ENCODE peak calls at places on chromosomes 6 and 20, in nine cellular contexts. J, F, E, T, D, I, G, C and V are unnamed samples. For H3K4me1, the result is how much of the 10 kb centered on the place peaks cover.

GRCh38 chr6:74050921-74051320 is 354.9 kb downstream of the CD109 start:
- DNase-seq in J (no peak), F (no peak), E (no peak), T (no peak), D (no peak), I (no peak), G (peak), C (no peak), V (no peak)

GRCh38 chr6:71040841-71041240 is 84.0 kb upstream of the B3GAT2 start:
- DNase-seq in J (no peak), F (no peak), E (no peak), T (no peak), D (no peak), I (no peak), G (no peak), C (no peak), V (no peak)

GRCh38 chr6:134138226-134138975 is 86.0 kb upstream of the SLC2A12 start:
- DNase-seq in J (no peak), F (no peak), E (no peak), T (peak), D (no peak), I (no peak), G (no peak), C (no peak), V (no peak)

GRCh38 chr20:35954907-35955251 is 577 bp upstream of the SCAND1 start:
- DNase-seq in J (no peak), F (no peak), E (peak), T (peak), D (peak), I (no peak), G (no peak), C (no peak), V (no peak)

GRCh38 chr6:140050232-140050995 is 676.0 kb upstream of the CITED2 start:
- DNase-seq in J (peak), F (peak), E (peak), T (peak), D (no peak), I (no peak), G (peak), C (no peak), V (peak)

GRCh38 chr6:30331981-30332380 is 5.3 kb downstream of the TRIM39 start:
- DNase-seq in J (no peak), F (no peak), E (no peak), T (no peak), D (no peak), I (no peak), G (no peak), C (no peak), V (no peak)

GRCh38 chr20:11777861-11778570 is 139.7 kb upstream of the BTBD3 start:
- DNase-seq in J (no peak), F (no peak), E (peak), T (peak), D (no peak), I (no peak), G (no peak), C (no peak), V (no peak)

GRCh38 chr6:152635949-152636674 is 1.1 kb downstream of the SYNE1 start:
- DNase-seq in J (peak), F (peak), E (peak), T (peak), D (no peak), I (no peak), G (peak), C (no peak), V (no peak)

GRCh38 chr6:106257195-106257594 is 68.4 kb downstream of the ATG5 start:
- DNase-seq in J (no peak), F (no peak), E (peak), T (no peak), D (no peak), I (no peak), G (no peak), C (no peak), V (peak)

GRCh38 chr6:32886674-32887383 is 32.8 kb downstream of the PSMB9 start:
- DNase-seq in J (peak), F (no peak), E (peak), T (peak), D (no peak), I (no peak), G (no peak), C (no peak), V (peak)

GRCh38 chr6:1417718-1418117 is 28.3 kb downstream of the FOXF2 start:
- DNase-seq in J (no peak), F (no peak), E (no peak), T (no peak), D (no peak), I (no peak), G (no peak), C (no peak), V (no peak)

DNA sequence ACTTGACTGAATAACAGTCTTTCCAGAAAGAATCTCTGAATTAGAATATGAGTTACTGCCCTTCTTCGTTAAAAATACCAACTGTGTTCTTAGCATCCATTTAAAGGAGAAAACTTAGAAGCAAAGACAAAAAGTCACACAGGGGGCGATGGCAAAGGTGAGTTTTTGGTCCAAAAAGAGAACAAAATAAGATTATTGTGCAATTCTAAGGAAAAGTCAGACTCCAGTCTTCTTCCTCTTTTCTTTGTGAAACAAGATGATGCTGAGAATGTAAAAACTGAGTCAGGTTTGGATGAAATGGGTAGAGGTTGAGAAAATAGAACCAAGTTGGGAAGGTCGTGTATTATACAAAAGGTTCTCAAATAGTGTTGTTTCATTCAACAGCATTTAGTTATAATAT is 1.6 kb downstream of the CYB5R4 start:
- DNase-seq in J (no peak), F (no peak), E (no peak), T (no peak), D (no peak), I (no peak), G (no peak), C (no peak), V (no peak)
- H3K4me3 ChIP-seq in J (peak), F (no peak), E (peak), T (no peak), D (peak), I (no peak), G (peak), C (no peak), V (no peak)

GRCh38 chr6:52391599-52391998 is 28.5 kb upstream of the EFHC1 start:
- DNase-seq in J (no peak), F (no peak), E (no peak), T (no peak), D (no peak), I (no peak), G (no peak), C (no peak), V (no peak)
- H3K4me1 ChIP-seq in J (under half), F (under half), E (under half), T (under half), D (half or more), I (under half), G (under half), C (under half), V (under half)

GRCh38 chr20:46058656-46059281 is 29.8 kb downstream of the SLC12A5 start:
- DNase-seq in J (no peak), F (peak), E (no peak), T (no peak), D (no peak), I (no peak), G (peak), C (peak), V (no peak)
- H3K4me3 ChIP-seq in J (peak), F (no peak), E (peak), T (no peak), D (peak), I (no peak), G (peak), C (no peak), V (no peak)

GRCh38 chr20:19327401-19327800 is 115.0 kb downstream of the SLC24A3 start:
- DNase-seq in J (no peak), F (no peak), E (no peak), T (no peak), D (no peak), I (no peak), G (no peak), C (no peak), V (peak)
- H3K4me1 ChIP-seq in J (under half), F (under half), E (under half), T (under half), D (under half), I (under half), G (under half), C (under half), V (under half)

DNA sequence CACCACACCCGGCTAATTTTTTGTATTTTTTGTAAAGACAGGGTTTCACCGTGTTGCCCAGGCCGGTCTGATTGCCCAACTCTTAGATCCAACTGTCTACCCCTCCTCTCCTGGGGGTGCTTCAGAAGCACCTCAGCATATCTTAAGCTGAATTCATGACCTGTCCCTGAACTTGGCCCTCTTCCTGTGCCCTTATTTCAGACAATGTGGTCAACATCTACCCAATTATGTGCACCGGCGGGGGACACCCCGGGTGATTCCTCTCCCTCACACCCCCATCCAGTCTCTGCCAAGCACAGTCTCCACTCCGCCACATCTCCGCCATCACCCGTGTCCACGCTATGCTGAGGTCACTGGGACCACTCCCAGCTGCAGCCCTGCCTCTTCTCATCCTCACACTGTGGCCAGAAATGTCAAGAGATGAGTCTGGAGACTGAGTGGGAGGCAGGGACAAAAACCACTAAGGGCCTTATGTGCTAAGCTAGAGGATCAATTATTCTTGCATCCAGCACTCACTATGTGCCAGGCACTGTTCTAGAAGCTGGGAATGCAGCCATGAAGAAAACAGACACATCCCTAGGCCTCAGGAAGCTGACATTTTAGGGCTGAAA is 111.9 kb downstream of the ARMC2 start:
- DNase-seq in J (peak), F (no peak), E (no peak), T (no peak), D (no peak), I (no peak), G (no peak), C (no peak), V (no peak)
- H3K4me3 ChIP-seq in J (no peak), F (no peak), E (no peak), T (no peak), D (no peak), I (no peak), G (no peak), C (no peak), V (no peak)

GRCh38 chr20:32040142-32040953 is 11.7 kb upstream of the HCK start:
- DNase-seq in J (peak), F (no peak), E (no peak), T (no peak), D (no peak), I (no peak), G (no peak), C (peak), V (no peak)

GRCh38 chr20:32051720-32052089 is 337 bp upstream of the HCK start:
- DNase-seq in J (no peak), F (no peak), E (no peak), T (no peak), D (no peak), I (no peak), G (no peak), C (no peak), V (no peak)

GRCh38 chr20:32050324-32050723 is 1.7 kb upstream of the HCK start:
- DNase-seq in J (no peak), F (no peak), E (no peak), T (no peak), D (no peak), I (no peak), G (no peak), C (no peak), V (no peak)

GRCh38 chr20:32050851-32051556 is 1.0 kb upstream of the HCK start:
- DNase-seq in J (peak), F (no peak), E (no peak), T (no peak), D (no peak), I (no peak), G (peak), C (no peak), V (no peak)

GRCh38 chr20:32045999-32046398 is 6.0 kb upstream of the HCK start:
- DNase-seq in J (no peak), F (no peak), E (no peak), T (no peak), D (no peak), I (no peak), G (no peak), C (no peak), V (no peak)
- H3K4me1 ChIP-seq in J (under half), F (under half), E (under half), T (under half), D (under half), I (under half), G (under half), C (under half), V (under half)

GRCh38 chr20:14335122-14335521 is 2.3 kb downstream of the FLRT3 start:
- DNase-seq in J (no peak), F (no peak), E (no peak), T (no peak), D (no peak), I (no peak), G (no peak), C (no peak), V (no peak)

GRCh38 chr20:14331671-14332070 is 5.7 kb downstream of the FLRT3 start:
- DNase-seq in J (no peak), F (peak), E (no peak), T (no peak), D (no peak), I (no peak), G (no peak), C (no peak), V (no peak)

GRCh38 chr20:14333734-14334133 is 3.7 kb downstream of the FLRT3 start:
- DNase-seq in J (no peak), F (no peak), E (no peak), T (no peak), D (no peak), I (no peak), G (no peak), C (no peak), V (no peak)

GRCh38 chr20:14334306-14334930 is 3.0 kb downstream of the FLRT3 start:
- DNase-seq in J (no peak), F (peak), E (peak), T (peak), D (no peak), I (no peak), G (peak), C (no peak), V (peak)

GRCh38 chr20:14332796-14333345 is 4.5 kb downstream of the FLRT3 start:
- DNase-seq in J (no peak), F (peak), E (no peak), T (no peak), D (no peak), I (no peak), G (no peak), C (no peak), V (no peak)
- H3K4me3 ChIP-seq in J (peak), F (peak), E (peak), T (no peak), D (no peak), I (no peak), G (no peak), C (no peak), V (peak)

DNA sequence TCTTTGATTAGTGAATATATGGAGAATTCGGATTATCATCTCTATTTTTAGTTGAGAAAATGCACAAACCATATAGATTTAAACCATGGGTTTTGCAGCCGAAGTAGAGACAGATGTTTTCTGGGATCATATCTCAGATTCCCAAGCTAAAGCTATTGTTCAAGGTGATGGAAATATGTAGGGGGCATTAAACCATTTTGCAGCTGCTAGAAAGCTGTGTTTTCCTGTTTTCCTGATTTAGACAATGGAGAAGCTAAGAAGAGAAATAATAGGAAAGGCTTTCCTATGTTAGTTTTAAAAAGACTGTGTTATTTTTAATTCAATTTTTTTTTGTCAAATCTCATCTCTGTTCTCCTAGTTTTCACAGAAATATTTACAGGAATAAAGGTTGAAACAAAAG is 6.2 kb downstream of the CD93 start:
- DNase-seq in J (no peak), F (no peak), E (no peak), T (no peak), D (no peak), I (no peak), G (no peak), C (no peak), V (no peak)
- H3K4me1 ChIP-seq in J (under half), F (under half), E (under half), T (under half), D (under half), I (under half), G (under half), C (under half), V (under half)